ENCODE peak calls at places on chromosomes 6 and 20, in seven cellular contexts. G is adrenal gland; W is CD8-positive, alpha-beta T cell; F is esophagus muscularis mucosa; C is mammary epithelial cell; X is activated B cell treated with CpG ODN at 0.5 μM for 24 hours; L is left ventricle myocardium inferior. B is an unnamed sample.

GRCh38 chr6:122894791-122895190 is 101.2 kb upstream of the CLVS2 start:
- DNase-seq in G (no peak), W (no peak), F (no peak), C (no peak), X (no peak), L (no peak), B (no peak)

GRCh38 chr20:23187759-23188158 is 101.6 kb upstream of the CD93 start:
- DNase-seq in G (peak), W (no peak), F (no peak), C (peak), X (no peak), L (peak), B (no peak)

GRCh38 chr6:7692453-7692784 is 33.5 kb upstream of the BMP6 start:
- DNase-seq in G (no peak), W (no peak), F (no peak), C (no peak), X (no peak), L (no peak), B (no peak)

GRCh38 chr6:257774-258173 is 34.5 kb upstream of the DUSP22 start:
- DNase-seq in G (no peak), W (no peak), F (no peak), C (no peak), X (no peak), L (no peak), B (no peak)

GRCh38 chr20:49515588-49515987 is 33.1 kb upstream of the KCNB1 start:
- DNase-seq in G (no peak), W (no peak), F (no peak), C (no peak), X (no peak), L (no peak), B (no peak)

GRCh38 chr20:35718972-35719635 is 19.9 kb downstream of the ROMO1 start:
- DNase-seq in G (no peak), W (no peak), F (no peak), C (no peak), X (no peak), L (no peak), B (peak)

GRCh38 chr20:6265204-6265904 is 142.5 kb upstream of the FERMT1 start:
- DNase-seq in G (no peak), W (no peak), F (no peak), C (peak), X (no peak), L (no peak), B (peak)

GRCh38 chr6:158516098-158516497 is 43.8 kb upstream of the TMEM181 start:
- DNase-seq in G (no peak), W (no peak), F (no peak), C (no peak), X (no peak), L (no peak), B (no peak)

GRCh38 chr20:13286600-13286999 is 65.5 kb downstream of the ISM1 start:
- DNase-seq in G (no peak), W (no peak), F (no peak), C (peak), X (no peak), L (no peak), B (no peak)

GRCh38 chr6:75268121-75268987 is 16.2 kb downstream of the TMEM30A start:
- DNase-seq in G (no peak), W (no peak), F (no peak), C (peak), X (no peak), L (no peak), B (no peak)

GRCh38 chr20:46688151-46689081 is 828 bp downstream of the TP53RK start:
- DNase-seq in G (no peak), W (no peak), F (no peak), C (no peak), X (no peak), L (no peak), B (no peak)

GRCh38 chr6:158789115-158789917 is 29.9 kb downstream of the EZR start:
- DNase-seq in G (no peak), W (peak), F (no peak), C (no peak), X (no peak), L (no peak), B (no peak)

GRCh38 chr20:56736285-56736857 is 107.3 kb downstream of the TFAP2C start:
- DNase-seq in G (no peak), W (no peak), F (no peak), C (no peak), X (no peak), L (no peak), B (no peak)

DNA sequence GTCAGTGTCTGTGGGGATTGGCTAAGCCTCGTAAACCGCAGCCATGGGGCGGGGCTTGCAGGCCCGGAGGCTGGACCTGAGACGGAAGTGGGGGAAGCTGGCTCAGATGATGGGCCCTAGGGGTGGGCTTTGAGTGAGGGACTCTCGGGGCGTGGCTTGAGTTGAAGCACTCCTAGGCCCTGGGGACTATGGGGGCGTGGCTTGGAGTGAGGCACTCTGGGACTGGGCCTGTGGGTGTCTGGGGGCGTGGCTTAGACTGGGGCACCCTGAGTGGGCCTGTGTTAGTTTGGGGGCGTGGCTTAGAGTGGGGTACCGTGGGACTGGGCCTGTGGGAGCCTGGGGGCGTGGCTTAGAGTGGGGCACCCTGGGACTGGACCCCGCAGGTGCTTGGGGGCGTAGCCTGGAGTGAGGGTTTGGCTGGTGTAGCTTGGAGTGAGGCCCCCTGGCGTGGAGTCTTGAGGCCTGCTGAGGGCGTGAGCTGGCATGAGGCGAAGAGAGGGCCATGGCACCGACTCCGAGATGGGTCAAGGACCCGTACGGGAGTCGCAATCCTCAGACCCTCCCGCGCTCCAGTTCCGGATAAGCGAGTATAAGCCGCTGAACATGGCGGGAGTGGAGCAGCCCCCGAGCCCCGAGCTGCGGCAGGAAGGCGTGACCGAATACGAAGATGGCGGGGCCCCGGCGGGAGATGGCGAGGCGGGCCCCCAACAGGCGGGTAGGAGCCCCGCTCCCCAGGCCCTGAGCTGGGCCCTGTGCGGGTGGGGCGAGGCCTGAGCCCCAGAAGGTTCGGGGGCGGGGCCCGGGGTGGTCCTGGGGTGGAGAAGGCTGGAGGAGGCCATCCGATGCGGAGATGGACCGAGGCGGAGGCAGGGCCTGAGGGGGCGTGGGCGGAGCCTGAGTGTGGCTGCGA is 6.8 kb downstream of the L3MBTL1 start:
- DNase-seq in G (peak), W (peak), F (peak), C (peak), X (peak), L (peak), B (peak)
- TF ChIP-seq CTCF in G (peak), W (no peak), F (peak), C (no peak), X (no peak), L (peak), B (peak)

GRCh38 chr20:63254536-63255384 is 497 bp upstream of the NKAIN4 start:
- DNase-seq in G (no peak), W (no peak), F (no peak), C (no peak), X (no peak), L (no peak), B (no peak)
- TF ChIP-seq CTCF in G (no peak), W (no peak), F (no peak), C (no peak), X (no peak), L (no peak), B (no peak)

GRCh38 chr6:83114164-83114563 is 46.7 kb downstream of the DOP1A start:
- DNase-seq in G (no peak), W (no peak), F (no peak), C (peak), X (no peak), L (no peak), B (no peak)
- TF ChIP-seq CTCF in G (no peak), W (no peak), F (no peak), C (no peak), X (no peak), L (no peak), B (no peak)

GRCh38 chr6:113184291-113184690 is 672.9 kb upstream of the MARCKS start:
- DNase-seq in G (no peak), W (no peak), F (no peak), C (no peak), X (no peak), L (no peak), B (peak)
- TF ChIP-seq CTCF in G (no peak), W (no peak), F (no peak), C (no peak), X (no peak), L (no peak), B (peak)

GRCh38 chr6:111984516-111985201 is 69.2 kb upstream of the CCN6 start:
- DNase-seq in G (no peak), W (no peak), F (no peak), C (no peak), X (no peak), L (no peak), B (no peak)
- TF ChIP-seq CTCF in G (no peak), W (no peak), F (no peak), C (no peak), X (no peak), L (no peak), B (no peak)

DNA sequence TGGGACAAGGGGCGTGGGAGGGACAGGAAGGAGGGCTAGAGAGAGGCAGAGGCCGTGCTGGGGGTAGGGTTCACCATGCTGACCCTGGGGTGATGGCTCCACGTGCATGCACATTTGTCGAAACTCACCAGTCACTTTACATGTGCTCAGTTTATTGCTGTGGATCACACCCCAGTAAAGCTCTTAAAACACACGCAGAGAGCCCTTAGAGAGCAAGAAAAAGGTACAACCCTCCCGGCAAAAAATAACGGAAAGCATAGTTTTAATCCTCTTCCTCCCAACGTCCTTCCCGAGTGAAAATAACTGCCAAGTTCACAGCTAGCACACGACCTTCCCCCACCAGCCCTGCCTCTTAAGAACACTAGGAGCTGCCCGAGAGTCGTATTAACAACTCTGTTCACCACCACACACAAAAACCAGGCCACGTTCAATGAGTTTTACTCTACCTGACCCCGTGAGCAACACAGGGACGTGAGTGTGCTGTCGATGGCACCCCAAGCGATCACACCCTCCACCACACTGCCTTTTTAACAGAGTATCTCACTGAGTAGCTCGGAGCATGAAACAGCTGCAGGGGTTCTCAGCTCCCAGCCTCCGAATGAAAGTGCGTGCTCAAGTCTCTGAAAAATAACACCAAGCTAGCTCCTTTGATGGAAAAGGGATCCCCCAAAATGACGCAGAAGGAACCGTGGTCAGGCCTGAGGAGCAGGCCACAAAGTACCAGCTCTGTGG is 39.7 kb downstream of the TAF4 start:
- DNase-seq in G (peak), W (peak), F (no peak), C (no peak), X (no peak), L (no peak), B (peak)
- TF ChIP-seq CTCF in G (peak), W (peak), F (peak), C (no peak), X (no peak), L (peak), B (peak)

GRCh38 chr6:136971609-136972008 is 49.5 kb downstream of the SLC35D3 start:
- DNase-seq in G (no peak), W (no peak), F (no peak), C (no peak), X (no peak), L (no peak), B (no peak)
- TF ChIP-seq CTCF in G (no peak), W (no peak), F (no peak), C (no peak), X (no peak), L (no peak), B (no peak)

DNA sequence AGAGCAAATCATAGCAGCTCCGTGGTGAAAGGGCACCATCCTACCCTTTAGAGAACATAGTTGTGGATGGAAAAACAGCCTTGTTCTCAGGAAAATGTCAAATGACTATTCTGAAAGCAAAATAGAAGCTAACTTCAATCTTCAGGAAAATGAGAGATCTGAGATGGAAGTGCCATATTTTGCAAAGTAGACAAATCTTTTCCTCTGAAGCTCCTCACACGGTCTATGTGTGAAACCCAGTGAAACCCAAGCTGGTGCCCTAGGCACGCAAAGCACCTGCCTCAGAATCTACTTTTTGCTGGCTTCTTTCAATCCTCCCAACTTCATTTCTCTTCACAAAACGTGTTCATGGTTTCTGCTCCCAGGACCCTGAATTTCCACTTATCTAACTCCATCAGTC is 325.2 kb upstream of the CDH4 start:
- DNase-seq in G (no peak), W (no peak), F (no peak), C (no peak), X (no peak), L (no peak), B (no peak)
- TF ChIP-seq CTCF in G (no peak), W (no peak), F (no peak), C (no peak), X (no peak), L (no peak), B (no peak)

B was measured in AG10803.